ENCODE peak calls at places on chromosomes 1 and 21, in six cellular contexts. D is IMR-90, P is H9, S is neuronal stem cell, O is H1, C is trophoblast cell. T is an unnamed sample.

GRCh38 chr1:207805841-207806421 is 54.1 kb downstream of the CD46 start:
- DNase-seq in D (peak), P (no peak), S (no peak), O (no peak), C (peak), T (no peak)

GRCh38 chr1:90400121-90400520 is 317.0 kb downstream of the BARHL2 start:
- DNase-seq in D (peak), P (no peak), S (no peak), O (no peak), C (no peak), T (no peak)

GRCh38 chr1:31639543-31639942 is 5.1 kb downstream of the PEF1 start:
- DNase-seq in D (peak), P (no peak), S (no peak), O (no peak), C (peak), T (no peak)

GRCh38 chr1:54519709-54520108 is 28.3 kb upstream of the ACOT11 start:
- DNase-seq in D (no peak), P (peak), S (no peak), O (peak), C (no peak), T (peak)

GRCh38 chr1:161905269-161905884 is 118.3 kb downstream of the OLFML2B start:
- DNase-seq in D (peak), P (no peak), S (no peak), O (no peak), C (peak), T (peak)

GRCh38 chr1:8424539-8425116 is 106.7 kb downstream of the SLC45A1 start:
- DNase-seq in D (no peak), P (peak), S (no peak), O (no peak), C (peak), T (peak)

GRCh38 chr1:54052470-54052933 is 502 bp downstream of the TMEM59 start:
- DNase-seq in D (peak), P (peak), S (peak), O (no peak), C (no peak), T (peak)

GRCh38 chr1:88873737-88874374 is 17.5 kb downstream of the GTF2B start:
- DNase-seq in D (peak), P (no peak), S (no peak), O (no peak), C (no peak), T (no peak)

GRCh38 chr21:31117046-31117916 is 79.0 kb upstream of the KRTAP19-8 start:
- DNase-seq in D (peak), P (no peak), S (no peak), O (no peak), C (peak), T (peak)

GRCh38 chr21:21997390-21998333 is 999.5 kb downstream of the NCAM2 start:
- DNase-seq in D (no peak), P (no peak), S (no peak), O (no peak), C (peak), T (peak)

GRCh38 chr1:28530456-28530855 is 22.4 kb upstream of the TRNAU1AP start:
- DNase-seq in D (no peak), P (no peak), S (no peak), O (no peak), C (no peak), T (no peak)

GRCh38 chr1:68321084-68321685 is 88.9 kb upstream of the WLS start:
- DNase-seq in D (peak), P (peak), S (peak), O (peak), C (peak), T (peak)

GRCh38 chr1:184632415-184633175 is 122.1 kb downstream of the EDEM3 start:
- DNase-seq in D (no peak), P (no peak), S (no peak), O (no peak), C (no peak), T (no peak)

GRCh38 chr21:26506951-26507350 is 66.1 kb downstream of the CYYR1 start:
- DNase-seq in D (peak), P (no peak), S (no peak), O (no peak), C (no peak), T (no peak)

GRCh38 chr1:55993608-55994251 is 585.6 kb downstream of the PLPP3 start:
- DNase-seq in D (no peak), P (no peak), S (no peak), O (no peak), C (no peak), T (no peak)

GRCh38 chr1:70210820-70211219 is 5.4 kb upstream of the LRRC40 start:
- DNase-seq in D (peak), P (no peak), S (no peak), O (no peak), C (no peak), T (no peak)

GRCh38 chr1:28417441-28418277 is 48.1 kb downstream of the PHACTR4 start:
- DNase-seq in D (peak), P (no peak), S (no peak), O (no peak), C (no peak), T (no peak)

GRCh38 chr1:145953861-145954260 is 4.0 kb downstream of the LIX1L start:
- DNase-seq in D (no peak), P (no peak), S (no peak), O (no peak), C (no peak), T (no peak)

GRCh38 chr1:160096491-160097116 is 1.8 kb downstream of the IGSF8 start:
- DNase-seq in D (peak), P (no peak), S (no peak), O (no peak), C (peak), T (peak)

GRCh38 chr1:77996734-77997133 is 8.0 kb upstream of the DNAJB4 start:
- DNase-seq in D (no peak), P (no peak), S (no peak), O (no peak), C (no peak), T (no peak)

GRCh38 chr1:101996830-101997485 is at the start of gene OLFM3:
- DNase-seq in D (no peak), P (peak), S (peak), O (peak), C (peak), T (peak)

GRCh38 chr1:12167493-12168429 is 970 bp downstream of the TNFRSF1B start:
- DNase-seq in D (no peak), P (no peak), S (no peak), O (no peak), C (no peak), T (no peak)

GRCh38 chr1:25017436-25018109 is 87.5 kb upstream of the RUNX3 start:
- DNase-seq in D (peak), P (peak), S (no peak), O (no peak), C (no peak), T (peak)

GRCh38 chr1:53076165-53076564 is 14.2 kb downstream of the PODN start:
- DNase-seq in D (no peak), P (peak), S (no peak), O (no peak), C (no peak), T (no peak)

GRCh38 chr1:30412241-30413110 is 310.9 kb downstream of the MATN1 start:
- DNase-seq in D (no peak), P (peak), S (no peak), O (peak), C (no peak), T (no peak)

GRCh38 chr1:3169621-3170356 is 100.8 kb downstream of the PRDM16 start:
- DNase-seq in D (no peak), P (no peak), S (no peak), O (no peak), C (no peak), T (no peak)

DNA sequence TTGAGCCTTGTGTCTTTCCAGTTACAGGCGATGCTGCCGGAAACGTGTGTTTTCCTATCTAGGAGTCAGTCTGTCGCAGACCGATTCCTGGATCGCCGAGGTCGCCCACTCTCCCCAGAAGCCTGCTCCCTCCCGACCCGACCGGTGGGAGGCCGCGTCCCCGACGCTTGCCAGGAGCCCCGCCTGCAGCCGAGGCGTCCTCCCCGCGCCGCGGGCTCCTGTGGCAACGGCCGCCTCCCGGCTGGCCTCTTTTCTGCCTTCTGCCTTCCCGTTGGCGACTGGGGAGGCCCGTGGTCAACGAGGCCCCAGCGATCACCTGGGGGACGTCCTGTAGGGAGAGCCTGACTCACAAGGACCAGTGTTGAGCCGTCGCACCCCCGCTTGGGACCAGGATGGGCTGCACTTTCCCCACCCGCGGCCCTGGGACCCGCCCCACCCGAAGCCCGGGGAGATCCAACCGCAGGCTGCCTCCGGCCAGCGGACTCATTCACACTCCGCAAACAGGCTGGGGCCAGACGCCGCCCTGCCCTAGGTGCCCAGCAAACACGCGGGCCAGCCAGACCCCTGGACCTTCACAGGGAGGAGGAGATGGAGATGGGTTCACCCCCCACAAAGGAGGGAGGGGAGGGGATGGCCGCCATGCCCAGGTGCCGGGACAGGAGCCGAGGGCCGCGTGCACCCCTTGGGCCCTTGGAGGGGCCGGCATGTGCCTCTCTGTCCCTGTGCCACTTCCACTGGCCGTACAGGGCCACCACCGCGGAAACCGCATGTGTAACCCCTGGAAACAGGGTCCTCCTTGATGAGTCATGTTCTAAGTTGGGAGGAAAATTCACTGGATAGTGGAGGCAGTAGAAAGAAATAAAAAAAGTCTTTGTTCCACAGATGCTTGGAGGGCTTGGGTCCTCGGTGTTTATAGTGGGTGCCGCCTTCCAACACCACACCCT is 7.2 kb upstream of the COL6A1 start:
- DNase-seq in D (peak), P (peak), S (no peak), O (peak), C (no peak), T (peak)
- H3K23ac ChIP-seq in D (peak), P (no peak), S (peak), O (no peak), C (no peak), T (peak)

GRCh38 chr1:181440510-181440909 is 42.8 kb upstream of the CACNA1E start:
- DNase-seq in D (no peak), P (no peak), S (no peak), O (no peak), C (no peak), T (no peak)
- H3K23ac ChIP-seq in D (no peak), P (no peak), S (no peak), O (no peak), C (no peak), T (no peak)

DNA sequence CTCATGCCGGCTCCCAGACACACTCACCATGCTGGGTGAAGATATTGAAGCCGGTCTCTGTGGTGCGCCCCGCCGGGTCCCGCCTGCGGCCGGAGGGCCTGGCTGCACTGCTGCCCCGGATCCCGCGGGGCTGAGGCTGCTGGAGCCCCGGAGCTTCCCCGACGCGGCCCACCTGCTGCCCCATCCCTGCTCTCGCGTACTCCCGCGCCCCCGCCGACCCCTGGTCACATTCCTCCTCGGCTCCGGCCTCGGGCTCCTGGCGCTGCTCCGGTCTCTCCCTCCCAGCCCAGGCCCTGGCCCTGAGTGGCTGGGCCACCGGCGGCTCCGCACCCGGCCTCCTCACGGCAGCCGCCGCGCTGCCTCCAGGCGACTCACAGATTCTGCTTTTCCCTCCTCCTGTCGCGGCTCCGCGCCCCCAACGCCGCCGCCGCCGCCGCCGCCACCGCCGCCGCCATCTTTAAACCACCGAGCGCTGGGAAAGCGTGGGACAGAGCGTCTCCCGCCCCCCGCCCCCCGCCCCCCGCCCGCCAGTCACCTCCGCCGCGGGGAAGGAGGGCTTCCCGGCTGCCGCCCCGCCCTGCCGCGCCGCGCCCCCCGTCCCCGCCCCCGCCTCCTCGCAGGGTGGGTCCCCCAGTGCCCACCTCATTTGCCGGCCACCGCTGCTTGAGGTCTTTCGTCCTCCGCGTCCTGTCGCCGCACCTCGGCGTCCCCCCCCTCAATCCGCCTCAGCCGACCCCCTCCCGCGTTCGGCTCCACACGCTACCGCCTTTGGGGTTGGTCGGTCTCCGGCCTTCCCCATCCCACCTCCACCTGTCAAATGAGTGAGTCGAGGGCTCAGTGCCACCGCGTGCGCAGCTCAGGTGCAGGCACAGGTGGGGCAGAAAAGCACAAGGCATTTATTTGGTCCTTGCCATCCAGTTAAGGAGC is at the start of gene ABL2:
- DNase-seq in D (no peak), P (peak), S (peak), O (peak), C (peak), T (peak)
- H3K23ac ChIP-seq in D (peak), P (no peak), S (peak), O (no peak), C (no peak), T (no peak)

DNA sequence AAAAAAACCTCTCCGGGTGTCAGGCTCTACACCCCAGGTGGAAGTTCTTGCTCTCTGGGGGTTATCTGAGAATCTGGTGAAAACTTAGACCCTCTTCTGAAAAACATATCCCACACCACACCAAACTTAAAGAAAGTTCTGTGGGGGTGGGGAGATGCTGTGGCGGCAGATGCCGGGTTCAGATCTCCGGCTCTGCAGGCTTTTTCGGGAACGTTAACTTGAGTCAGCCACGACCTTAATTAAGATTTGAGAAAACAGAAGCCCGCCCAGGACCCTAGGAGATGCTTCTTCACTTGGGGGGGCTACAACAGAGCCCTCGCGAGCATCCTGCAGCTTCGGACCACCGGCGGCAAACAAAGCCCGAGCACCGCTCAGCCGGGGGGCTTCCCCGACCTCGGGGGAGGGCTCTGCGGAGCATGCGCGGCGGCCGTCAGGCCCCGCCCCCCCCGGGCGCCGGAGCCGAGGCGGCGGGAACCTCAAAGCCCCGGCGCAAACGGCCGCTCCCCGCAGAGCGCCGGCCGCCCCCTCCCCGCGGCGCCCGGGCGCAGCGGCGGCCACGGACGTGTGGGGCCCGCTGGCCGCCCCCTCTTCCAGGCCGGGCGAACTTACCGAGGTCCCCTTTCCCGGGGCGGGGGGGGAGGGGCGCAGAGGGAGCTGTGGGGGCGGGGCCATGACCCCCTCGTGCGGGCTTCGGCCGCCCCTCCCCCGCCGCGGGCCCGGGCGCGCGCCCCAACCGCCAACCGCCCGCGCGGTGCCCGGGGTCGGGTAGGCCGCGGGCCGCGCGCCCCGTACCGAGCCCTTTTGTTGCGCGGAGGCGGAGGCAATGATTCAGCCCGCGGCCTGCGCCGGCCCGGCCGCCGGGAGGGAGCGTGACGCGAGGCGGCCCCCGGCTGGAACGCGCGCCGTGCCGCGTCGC is 2.0 kb downstream of the RCC2 start:
- DNase-seq in D (peak), P (no peak), S (peak), O (peak), C (no peak), T (peak)
- H3K23ac ChIP-seq in D (peak), P (no peak), S (peak), O (no peak), C (no peak), T (peak)

GRCh38 chr1:220884109-220884980 is 5.1 kb downstream of the HLX start:
- DNase-seq in D (no peak), P (peak), S (no peak), O (peak), C (no peak), T (peak)
- H3K23ac ChIP-seq in D (no peak), P (no peak), S (peak), O (no peak), C (no peak), T (no peak)

T was measured in mesendoderm.